ENCODE peak calls at places on chromosomes 2 and 18, in six cellular contexts. E is tibial nerve, L is HCT116, C is stomach, Z is heart left ventricle, B is transverse colon. W is an unnamed sample. For H3K27me3, the result is how much of the 10 kb centered on the place peaks cover.

GRCh38 chr18:596288-596881 is 403 bp upstream of the CLUL1 start:
- DNase-seq in C (no peak), B (no peak), L (peak), E (no peak), Z (no peak), W (no peak)

GRCh38 chr18:74082476-74083070 is 65.1 kb downstream of the FBXO15 start:
- DNase-seq in C (peak), B (peak), Z (peak), E (no peak), L (peak), W (no peak)

GRCh38 chr2:218648473-218649100 is 10.8 kb downstream of the ZNF142 start:
- DNase-seq in C (peak), E (peak), B (peak), L (peak), Z (no peak), W (peak)

GRCh38 chr2:197215988-197216979 is 94.3 kb downstream of the ANKRD44 start:
- DNase-seq in C (no peak), B (no peak), E (no peak), L (no peak), Z (no peak), W (no peak)

GRCh38 chr2:19255481-19255880 is 102.9 kb downstream of the OSR1 start:
- DNase-seq in L (no peak), B (no peak), C (no peak), E (no peak), Z (no peak), W (no peak)

GRCh38 chr2:65231892-65232477 is 4.4 kb downstream of the ACTR2 start:
- DNase-seq in B (no peak), L (no peak), Z (no peak), E (no peak), C (no peak), W (no peak)

GRCh38 chr2:17643031-17643615 is 102.6 kb downstream of the VSNL1 start:
- DNase-seq in B (no peak), E (no peak), Z (peak), L (peak), C (no peak), W (peak)

GRCh38 chr2:60152226-60152833 is 401.1 kb downstream of the BCL11A start:
- DNase-seq in L (peak), B (no peak), Z (no peak), E (no peak), C (no peak), W (no peak)

GRCh38 chr2:120346667-120347358 is 877 bp downstream of the INHBB start:
- DNase-seq in E (no peak), B (no peak), L (no peak), C (no peak), Z (no peak), W (no peak)

GRCh38 chr2:241680827-241681599 is 5.6 kb downstream of the DTYMK start:
- DNase-seq in L (no peak), B (no peak), C (no peak), Z (no peak), E (no peak), W (peak)

GRCh38 chr2:62923242-62923641 is 127.4 kb upstream of the OTX1 start:
- DNase-seq in B (peak), L (no peak), C (no peak), E (no peak), Z (no peak), W (no peak)

GRCh38 chr2:219987830-219988229 is 360.4 kb downstream of the SLC4A3 start:
- DNase-seq in Z (no peak), E (no peak), C (no peak), L (no peak), B (no peak), W (no peak)

GRCh38 chr2:116980354-116980753 is 834.1 kb upstream of the DDX18 start:
- DNase-seq in C (no peak), B (no peak), E (no peak), Z (no peak), L (no peak), W (no peak)

GRCh38 chr2:37713258-37713700 is 41.8 kb upstream of the CDC42EP3 start:
- DNase-seq in E (no peak), Z (no peak), C (no peak), B (no peak), L (no peak), W (no peak)

GRCh38 chr2:120783371-120783791 is 47.7 kb downstream of the GLI2 start:
- DNase-seq in E (no peak), L (peak), Z (no peak), C (peak), B (no peak), W (no peak)

GRCh38 chr2:113876503-113877387 is 13.1 kb upstream of the ACTR3 start:
- DNase-seq in B (peak), Z (no peak), E (no peak), L (peak), C (peak), W (no peak)

GRCh38 chr18:38940863-38941531 is 1375.4 kb upstream of the CELF4 start:
- DNase-seq in L (peak), Z (no peak), B (no peak), E (no peak), C (no peak), W (no peak)

GRCh38 chr2:41791523-41791922 is 256.3 kb upstream of the PKDCC start:
- DNase-seq in C (no peak), B (no peak), E (no peak), L (no peak), Z (peak), W (no peak)

GRCh38 chr2:221649045-221649444 is 76.9 kb upstream of the EPHA4 start:
- DNase-seq in Z (peak), C (no peak), L (no peak), E (peak), B (no peak), W (no peak)

GRCh38 chr2:201953880-201954279 is 79.8 kb upstream of the FZD7 start:
- DNase-seq in B (no peak), E (no peak), Z (no peak), L (no peak), C (no peak), W (no peak)

GRCh38 chr18:10057808-10058791 is 144.3 kb downstream of the VAPA start:
- DNase-seq in E (peak), L (no peak), Z (no peak), B (no peak), C (no peak), W (no peak)

GRCh38 chr2:15895615-15896500 is 44.5 kb upstream of the MYCN start:
- DNase-seq in L (no peak), Z (no peak), C (no peak), B (no peak), E (no peak), W (no peak)

GRCh38 chr2:85011747-85012146 is 40.8 kb downstream of the KCMF1 start:
- DNase-seq in B (no peak), L (no peak), C (no peak), Z (no peak), E (no peak), W (no peak)
- TF ChIP-seq CTCF in B (no peak), L (no peak), C (no peak), Z (no peak), E (no peak), W (no peak)

GRCh38 chr18:78554944-78555608 is 424.5 kb upstream of the SALL3 start:
- DNase-seq in Z (no peak), C (no peak), B (no peak), L (no peak), E (no peak), W (no peak)
- TF ChIP-seq POLR2A in Z (no peak), C (no peak), B (no peak), L (no peak), E (no peak), W (no peak)

GRCh38 chr18:3481696-3482210 is 31.8 kb downstream of the TGIF1 start:
- DNase-seq in L (peak), Z (no peak), E (no peak), B (peak), C (no peak), W (no peak)
- H3K27me3 ChIP-seq in L (under half), Z (under half), E (under half), B (under half), C (under half), W (under half)

GRCh38 chr2:3256157-3256556 is 121.5 kb downstream of the EIPR1 start:
- DNase-seq in Z (no peak), L (no peak), E (no peak), B (no peak), C (no peak), W (no peak)

GRCh38 chr2:3257842-3258241 is 119.8 kb downstream of the EIPR1 start:
- DNase-seq in B (no peak), C (no peak), E (no peak), Z (no peak), L (no peak), W (no peak)

GRCh38 chr2:3257166-3257565 is 120.5 kb downstream of the EIPR1 start:
- DNase-seq in B (no peak), E (no peak), Z (no peak), C (no peak), L (no peak), W (no peak)

GRCh38 chr2:3254438-3254941 is 123.1 kb downstream of the EIPR1 start:
- DNase-seq in L (no peak), B (no peak), C (no peak), Z (no peak), E (no peak), W (no peak)

GRCh38 chr2:3256655-3257054 is 121.0 kb downstream of the EIPR1 start:
- DNase-seq in E (no peak), B (no peak), C (no peak), L (no peak), Z (no peak), W (no peak)
- TF ChIP-seq CTCF in E (no peak), B (no peak), C (no peak), L (no peak), Z (no peak), W (no peak)

DNA sequence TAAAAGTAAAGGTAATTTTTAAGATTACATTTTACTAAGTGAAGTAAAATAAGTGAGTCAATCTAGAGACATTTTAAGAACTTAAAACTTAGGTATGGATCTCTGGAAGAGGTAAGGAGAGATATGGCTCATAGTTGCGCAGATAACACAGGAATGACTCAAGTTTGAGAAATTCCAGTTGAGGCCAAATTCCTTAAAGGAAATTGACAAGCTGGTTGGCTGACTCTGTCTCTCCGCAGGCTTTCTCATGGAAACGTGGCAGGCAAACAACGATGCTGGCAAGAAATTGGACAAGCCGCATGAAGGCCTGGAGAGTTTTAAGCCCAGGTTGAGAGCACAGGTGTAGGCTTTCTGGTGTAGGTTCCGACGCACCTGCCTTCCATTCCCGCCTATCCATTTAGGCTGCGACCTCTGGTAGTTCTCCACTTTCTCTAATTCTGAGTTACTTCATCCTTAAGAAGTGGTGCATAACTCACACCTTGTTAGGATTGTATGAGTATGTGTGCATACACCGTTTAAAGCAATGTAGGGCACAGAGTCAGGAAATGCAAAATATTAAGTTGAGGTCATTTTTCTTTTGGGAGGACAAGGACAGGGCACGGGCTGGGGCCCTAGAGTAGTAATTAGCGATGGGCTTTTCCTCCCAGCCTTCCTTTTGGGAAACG is 589 bp upstream of the DAW1 start:
- DNase-seq in E (no peak), C (no peak), Z (no peak), B (no peak), L (no peak), W (no peak)
- TF ChIP-seq POLR2A in E (no peak), C (no peak), Z (no peak), B (no peak), L (no peak), W (no peak)

DNA sequence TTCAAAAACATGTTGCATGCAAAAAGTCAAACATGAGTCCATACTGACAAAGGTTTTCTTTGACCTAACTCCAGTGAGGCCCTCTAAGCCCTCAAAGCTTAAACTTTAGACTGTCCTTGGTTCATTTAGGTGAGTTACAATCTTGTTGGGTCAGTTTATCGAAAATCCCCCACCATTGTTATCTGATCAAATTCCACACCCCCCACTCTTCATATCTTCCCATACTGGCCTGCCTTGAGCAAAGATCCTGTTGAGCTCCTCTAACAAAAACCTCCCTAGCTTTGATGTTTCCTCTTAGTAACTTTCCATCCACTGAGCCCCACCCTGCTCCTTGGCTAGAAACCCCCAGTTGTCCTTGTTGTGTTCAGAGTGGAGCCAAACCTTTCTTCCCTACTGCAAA is 193.7 kb downstream of the ARHGAP28 start:
- DNase-seq in C (no peak), E (no peak), Z (no peak), L (no peak), B (no peak), W (no peak)
- H3K27me3 ChIP-seq in C (under half), E (under half), Z (under half), L (under half), B (under half), W (under half)